ENCODE peak calls at places on chromosomes 6 and 20, in eight cellular contexts. H is BJ; T is psoas muscle; Q is cardiac muscle cell; D is CD4-positive, CD25-positive, alpha-beta regulatory T cell; N is AG10803; U is AG04450; K is endothelial cell of umbilical vein. J is an unnamed sample.

GRCh38 chr6:16947461-16948159 is 154.2 kb upstream of the STMND1 start:
- DNase-seq in H (peak), T (no peak), Q (peak), D (no peak), N (peak), U (peak), K (peak), J (no peak)

GRCh38 chr6:131062245-131063027 is 609 bp downstream of the EPB41L2 start:
- DNase-seq in H (no peak), T (peak), Q (peak), D (peak), N (no peak), U (no peak), K (peak), J (no peak)

GRCh38 chr6:31659649-31660223 is 842 bp downstream of the C6orf47 start:
- DNase-seq in H (no peak), T (no peak), Q (peak), D (peak), N (peak), U (no peak), K (peak), J (no peak)

GRCh38 chr6:28606424-28607391 is 81.0 kb downstream of the GPX5 start:
- DNase-seq in H (no peak), T (no peak), Q (peak), D (peak), N (peak), U (no peak), K (peak), J (no peak)

GRCh38 chr6:160226118-160226541 is 32.5 kb downstream of the SLC22A2 start:
- DNase-seq in H (no peak), T (no peak), Q (no peak), D (no peak), N (no peak), U (no peak), K (no peak), J (no peak)

GRCh38 chr6:48560408-48560807 is 449.4 kb upstream of the PTCHD4 start:
- DNase-seq in H (no peak), T (no peak), Q (no peak), D (no peak), N (no peak), U (no peak), K (peak), J (no peak)

GRCh38 chr6:45417461-45417860 is 39.7 kb upstream of the SUPT3H start:
- DNase-seq in H (no peak), T (no peak), Q (no peak), D (no peak), N (no peak), U (no peak), K (no peak), J (no peak)

GRCh38 chr20:36666181-36666740 is 20.3 kb upstream of the SLA2 start:
- DNase-seq in H (no peak), T (no peak), Q (peak), D (peak), N (peak), U (no peak), K (peak), J (no peak)

GRCh38 chr6:42818878-42819277 is 37.0 kb downstream of the BICRAL start:
- DNase-seq in H (no peak), T (no peak), Q (no peak), D (no peak), N (no peak), U (no peak), K (no peak), J (no peak)

GRCh38 chr6:123661105-123661891 is 24.5 kb upstream of the TRDN start:
- DNase-seq in H (no peak), T (no peak), Q (no peak), D (no peak), N (no peak), U (no peak), K (no peak), J (no peak)

GRCh38 chr6:21479140-21479539 is 114.4 kb upstream of the SOX4 start:
- DNase-seq in H (no peak), T (no peak), Q (no peak), D (no peak), N (peak), U (no peak), K (peak), J (no peak)

GRCh38 chr20:2093200-2093781 is 8.3 kb upstream of the STK35 start:
- DNase-seq in H (no peak), T (no peak), Q (peak), D (peak), N (no peak), U (no peak), K (no peak), J (no peak)

GRCh38 chr6:83198486-83199172 is 5.5 kb downstream of the RWDD2A start:
- DNase-seq in H (no peak), T (no peak), Q (no peak), D (no peak), N (peak), U (no peak), K (peak), J (no peak)

GRCh38 chr6:43972179-43972914 is 154.9 kb downstream of the MRPL14 start:
- DNase-seq in H (no peak), T (no peak), Q (no peak), D (no peak), N (peak), U (no peak), K (no peak), J (no peak)

GRCh38 chr6:24692851-24693592 is 25.9 kb downstream of the C6orf62 start:
- DNase-seq in H (no peak), T (no peak), Q (peak), D (peak), N (no peak), U (no peak), K (no peak), J (no peak)

GRCh38 chr6:64890609-64891008 is 816.4 kb downstream of the EYS start:
- DNase-seq in H (no peak), T (no peak), Q (no peak), D (no peak), N (no peak), U (no peak), K (peak), J (no peak)

GRCh38 chr20:57478176-57478575 is 46.8 kb downstream of the CTCFL start:
- DNase-seq in H (no peak), T (no peak), Q (no peak), D (no peak), N (no peak), U (no peak), K (no peak), J (no peak)

GRCh38 chr6:69719602-69720193 is 77.1 kb downstream of the LMBRD1 start:
- DNase-seq in H (no peak), T (no peak), Q (peak), D (peak), N (peak), U (no peak), K (peak), J (no peak)

GRCh38 chr6:46657642-46658041 is 4.9 kb downstream of the SLC25A27 start:
- DNase-seq in H (no peak), T (no peak), Q (no peak), D (no peak), N (no peak), U (no peak), K (no peak), J (no peak)
- H3K4me3 ChIP-seq in H (no peak), T (no peak), Q (no peak), D (no peak), N (no peak), U (no peak), K (no peak), J (no peak)

GRCh38 chr20:31713312-31714049 is 9.2 kb downstream of the BCL2L1 start:
- DNase-seq in H (peak), T (peak), Q (no peak), D (no peak), N (peak), U (peak), K (peak), J (peak)
- H3K4me3 ChIP-seq in H (peak), T (peak), Q (no peak), D (peak), N (peak), U (peak), K (no peak), J (peak)

DNA sequence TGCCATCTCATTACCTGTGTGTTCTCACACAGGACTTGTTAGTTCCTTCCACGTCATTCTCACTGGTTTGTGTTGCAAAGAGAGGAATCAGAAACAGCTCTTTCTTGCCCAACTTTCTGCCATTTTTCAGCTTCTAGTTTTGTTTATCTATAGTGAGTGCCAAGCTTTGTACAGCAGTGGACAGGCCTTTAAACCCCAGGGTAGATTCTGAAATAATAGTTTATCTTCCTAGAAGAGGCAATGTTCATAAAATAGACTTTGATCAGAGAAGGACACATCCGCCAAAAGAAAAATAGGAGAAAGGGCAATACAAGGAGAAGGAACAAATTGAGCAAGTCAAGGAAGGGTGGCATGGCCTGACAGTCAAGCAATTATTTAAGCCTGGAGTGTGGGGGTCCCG is 17.7 kb upstream of the TMEM30A start:
- DNase-seq in H (no peak), T (no peak), Q (no peak), D (no peak), N (no peak), U (no peak), K (no peak), J (no peak)
- H3K4me3 ChIP-seq in H (no peak), T (no peak), Q (no peak), D (no peak), N (no peak), U (no peak), K (no peak), J (no peak)

GRCh38 chr6:167827062-167827587 is 414 bp downstream of the AFDN start:
- DNase-seq in H (no peak), T (no peak), Q (peak), D (no peak), N (peak), U (no peak), K (no peak), J (no peak)

GRCh38 chr6:167827588-167828324 is 1.0 kb downstream of the AFDN start:
- DNase-seq in H (no peak), T (peak), Q (peak), D (peak), N (peak), U (no peak), K (peak), J (no peak)

GRCh38 chr6:167826230-167827061 is at the start of gene AFDN:
- DNase-seq in H (no peak), T (peak), Q (peak), D (peak), N (peak), U (no peak), K (no peak), J (no peak)

GRCh38 chr6:167829513-167829912 is 2.8 kb downstream of the AFDN start:
- DNase-seq in H (no peak), T (no peak), Q (no peak), D (no peak), N (no peak), U (no peak), K (no peak), J (no peak)

DNA sequence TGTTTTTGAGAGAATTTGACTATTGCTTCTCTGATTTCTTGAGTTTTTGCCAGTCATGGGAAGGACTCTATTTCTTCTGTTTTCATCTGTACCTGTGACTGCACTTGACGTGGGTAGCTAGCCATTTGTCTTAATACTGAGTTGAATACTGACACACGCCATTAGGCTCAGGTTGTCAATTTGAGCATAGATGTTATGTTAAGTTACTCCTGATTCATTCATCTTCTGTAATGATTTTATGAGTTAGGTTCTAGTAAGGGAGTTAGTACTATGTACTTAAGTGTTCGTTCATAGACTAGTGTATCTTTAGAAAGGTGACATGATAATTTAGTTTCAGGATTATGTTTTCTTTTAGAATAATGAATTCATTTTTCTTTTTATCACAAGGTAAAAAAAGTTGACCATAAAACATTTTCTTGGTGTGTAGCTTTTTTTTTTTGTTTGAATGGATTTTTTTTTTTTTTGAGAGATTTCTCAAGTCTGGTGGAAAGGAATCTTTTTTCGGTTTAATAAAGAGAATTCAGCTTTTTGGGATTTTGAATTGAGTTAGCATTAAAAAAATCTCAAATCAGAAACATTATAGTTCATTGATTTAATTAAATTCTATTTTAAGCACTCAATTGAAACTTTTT is 1.7 kb downstream of the AFDN start:
- DNase-seq in H (no peak), T (no peak), Q (no peak), D (peak), N (no peak), U (no peak), K (peak), J (no peak)
- H3K4me3 ChIP-seq in H (no peak), T (peak), Q (peak), D (peak), N (no peak), U (peak), K (peak), J (peak)

GRCh38 chr20:41600926-41601631 is 17.1 kb downstream of the CHD6 start:
- DNase-seq in H (no peak), T (no peak), Q (no peak), D (no peak), N (no peak), U (no peak), K (no peak), J (no peak)
- H3K4me3 ChIP-seq in H (no peak), T (no peak), Q (no peak), D (no peak), N (no peak), U (no peak), K (no peak), J (no peak)

GRCh38 chr6:4384638-4385036 is 249.3 kb upstream of the ECI2 start:
- DNase-seq in H (no peak), T (no peak), Q (no peak), D (no peak), N (no peak), U (no peak), K (no peak), J (no peak)
- H3K4me3 ChIP-seq in H (no peak), T (no peak), Q (no peak), D (no peak), N (no peak), U (no peak), K (no peak), J (no peak)